ENCODE peak calls at places on chromosomes 1 and 21, in eight cellular contexts. O, M, N, T, H, B, U and J are unnamed samples.

GRCh38 chr1:201566933-201567801 is 28.2 kb downstream of the NAV1 start:
- DNase-seq in M (no peak), T (no peak), B (no peak), U (no peak), H (no peak), N (no peak), O (no peak), J (no peak)

GRCh38 chr1:12485231-12486172 is 132.5 kb downstream of the DHRS3 start:
- DNase-seq in M (no peak), H (no peak), T (no peak), O (no peak), B (no peak), U (no peak), N (no peak), J (no peak)

GRCh38 chr1:205046870-205047269 is 3.9 kb downstream of the CNTN2 start:
- DNase-seq in M (no peak), U (no peak), N (no peak), T (no peak), B (no peak), H (no peak), O (no peak), J (no peak)

GRCh38 chr1:194776657-194777056 is 1590.2 kb upstream of the B3GALT2 start:
- DNase-seq in U (peak), T (no peak), M (no peak), O (no peak), B (no peak), N (no peak), H (no peak), J (no peak)

GRCh38 chr1:166925791-166926483 is 49.4 kb downstream of the ILDR2 start:
- DNase-seq in B (no peak), M (no peak), O (no peak), U (no peak), N (peak), T (no peak), H (no peak), J (no peak)

GRCh38 chr1:41221995-41222991 is 19.8 kb downstream of the SCMH1 start:
- DNase-seq in O (no peak), N (no peak), U (peak), B (no peak), M (no peak), T (peak), H (no peak), J (no peak)

GRCh38 chr1:169003864-169004516 is 102.5 kb upstream of the ATP1B1 start:
- DNase-seq in U (no peak), H (no peak), M (no peak), T (no peak), B (no peak), N (no peak), O (no peak), J (peak)

GRCh38 chr1:160118928-160119327 is 3.4 kb downstream of the ATP1A2 start:
- DNase-seq in U (no peak), O (no peak), T (no peak), M (no peak), N (no peak), B (no peak), H (no peak), J (no peak)

GRCh38 chr1:198837276-198838021 is 198.6 kb downstream of the PTPRC start:
- DNase-seq in O (no peak), T (no peak), H (no peak), U (no peak), N (no peak), B (no peak), M (no peak), J (no peak)

GRCh38 chr1:216071227-216071626 is 352.0 kb downstream of the USH2A start:
- DNase-seq in H (no peak), N (no peak), O (no peak), U (no peak), M (no peak), B (no peak), T (no peak), J (no peak)

GRCh38 chr1:64282353-64282752 is 78.9 kb downstream of the UBE2U start:
- DNase-seq in B (no peak), M (no peak), H (no peak), O (no peak), T (no peak), U (no peak), N (no peak), J (no peak)

GRCh38 chr1:64877598-64877997 is 88.8 kb downstream of the JAK1 start:
- DNase-seq in B (no peak), N (no peak), U (no peak), M (no peak), H (no peak), O (no peak), T (no peak), J (no peak)

GRCh38 chr1:94674876-94675275 is 133.3 kb upstream of the F3 start:
- DNase-seq in U (no peak), M (no peak), B (no peak), N (no peak), O (no peak), T (no peak), H (no peak), J (no peak)

GRCh38 chr1:39105061-39105840 is 79.1 kb downstream of the NDUFS5 start:
- DNase-seq in M (peak), B (no peak), U (peak), N (no peak), T (peak), H (peak), O (peak), J (no peak)

GRCh38 chr1:102550729-102551384 is 554.1 kb upstream of the OLFM3 start:
- DNase-seq in U (peak), H (no peak), N (peak), B (peak), T (no peak), O (no peak), M (no peak), J (peak)

GRCh38 chr1:166189126-166189525 is 22.3 kb upstream of the FAM78B start:
- DNase-seq in T (no peak), U (no peak), O (no peak), H (no peak), M (no peak), N (no peak), B (no peak), J (no peak)

GRCh38 chr1:109115685-109116084 is 1.8 kb downstream of the ELAPOR1 start:
- DNase-seq in T (no peak), M (no peak), H (no peak), O (no peak), N (no peak), B (no peak), U (no peak), J (no peak)

GRCh38 chr1:175742790-175743459 is 470 bp downstream of the TNR start:
- DNase-seq in M (no peak), B (no peak), H (no peak), U (peak), N (peak), O (no peak), T (peak), J (peak)

GRCh38 chr1:202076050-202076511 is 46.6 kb upstream of the GPR37L1 start:
- DNase-seq in M (no peak), U (no peak), N (no peak), O (no peak), B (no peak), H (no peak), T (no peak), J (no peak)

GRCh38 chr1:100523038-100523649 is 14.8 kb upstream of the GPR88 start:
- DNase-seq in H (no peak), N (no peak), M (no peak), U (peak), T (no peak), O (no peak), B (no peak), J (no peak)

GRCh38 chr1:48916121-48917069 is 139.7 kb upstream of the BEND5 start:
- DNase-seq in O (no peak), U (peak), M (no peak), H (no peak), N (peak), T (peak), B (no peak), J (peak)

GRCh38 chr1:1296070-1297061 is 11.4 kb downstream of the ACAP3 start:
- DNase-seq in M (no peak), U (no peak), N (no peak), H (no peak), O (no peak), B (no peak), T (no peak), J (no peak)

GRCh38 chr1:80251591-80251990 is 1245.1 kb upstream of the ADGRL4 start:
- DNase-seq in B (no peak), N (no peak), T (no peak), H (no peak), M (no peak), U (peak), O (no peak), J (no peak)

GRCh38 chr1:35470964-35471613 is 86.1 kb downstream of the KIAA0319L start:
- DNase-seq in M (no peak), T (no peak), N (peak), H (no peak), B (no peak), O (no peak), U (no peak), J (no peak)

GRCh38 chr1:59186656-59187055 is 110.2 kb upstream of the FGGY start:
- DNase-seq in B (no peak), N (peak), H (no peak), O (no peak), T (no peak), M (no peak), U (no peak), J (no peak)

GRCh38 chr1:46691997-46692790 is 20.5 kb downstream of the TEX38 start:
- DNase-seq in M (no peak), O (no peak), N (no peak), U (no peak), T (no peak), H (no peak), B (no peak), J (no peak)

GRCh38 chr21:31425158-31425557 is 81.1 kb upstream of the TIAM1 start:
- DNase-seq in M (no peak), H (no peak), B (no peak), T (no peak), O (no peak), U (no peak), N (peak), J (no peak)

GRCh38 chr1:8816831-8817412 is 518 bp downstream of the RERE start:
- DNase-seq in M (peak), O (no peak), U (peak), T (no peak), H (peak), B (no peak), N (no peak), J (no peak)

GRCh38 chr1:1281533-1282321 is 1.5 kb downstream of the SCNN1D start:
- DNase-seq in U (no peak), O (no peak), H (no peak), N (no peak), T (no peak), B (no peak), M (no peak), J (no peak)